ENCODE peak calls at places on chromosomes 5 and 9, in ten cellular contexts. M, N, Z, R, O, L, X, U, E and S are unnamed samples.

GRCh38 chr9:98241357-98242104 is 13.9 kb downstream of the TBC1D2 start:
- DNase-seq in M (no peak), N (no peak), Z (no peak), R (no peak), O (no peak), L (no peak), X (peak), U (no peak), E (no peak), S (no peak)

GRCh38 chr5:167813381-167813780 is 478.1 kb upstream of the WWC1 start:
- DNase-seq in M (no peak), N (peak), Z (no peak), R (no peak), O (peak), L (no peak), X (no peak), U (no peak), E (no peak), S (no peak)

GRCh38 chr5:108696951-108697715 is 50.6 kb upstream of the FER start:
- DNase-seq in M (no peak), N (no peak), Z (no peak), R (no peak), O (no peak), L (no peak), X (no peak), U (no peak), E (no peak), S (no peak)

GRCh38 chr5:65364907-65365306 is 116.8 kb downstream of the ADAMTS6 start:
- DNase-seq in M (no peak), N (no peak), Z (no peak), R (no peak), O (peak), L (no peak), X (no peak), U (no peak), E (no peak), S (no peak)

GRCh38 chr9:113543286-113544000 is 79.9 kb downstream of the RGS3 start:
- DNase-seq in M (no peak), N (no peak), Z (no peak), R (no peak), O (no peak), L (no peak), X (peak), U (no peak), E (no peak), S (no peak)

GRCh38 chr5:173518856-173519255 is 97.6 kb downstream of the BOD1 start:
- DNase-seq in M (no peak), N (no peak), Z (no peak), R (no peak), O (no peak), L (no peak), X (no peak), U (peak), E (no peak), S (no peak)

GRCh38 chr9:95313010-95313498 is 4.5 kb downstream of the FANCC start:
- DNase-seq in M (peak), N (peak), Z (no peak), R (peak), O (peak), L (no peak), X (peak), U (no peak), E (no peak), S (peak)

GRCh38 chr9:135343733-135344522 is 135.7 kb upstream of the PPP1R26 start:
- DNase-seq in M (peak), N (peak), Z (no peak), R (no peak), O (no peak), L (peak), X (peak), U (peak), E (peak), S (peak)

GRCh38 chr9:136656339-136656738 is 6.4 kb upstream of the EGFL7 start:
- DNase-seq in M (no peak), N (no peak), Z (no peak), R (no peak), O (no peak), L (no peak), X (no peak), U (no peak), E (no peak), S (no peak)

GRCh38 chr5:81232449-81233079 is 558 bp upstream of the CKMT2 start:
- DNase-seq in M (no peak), N (no peak), Z (no peak), R (peak), O (no peak), L (no peak), X (peak), U (no peak), E (no peak), S (no peak)

GRCh38 chr5:112366987-112367386 is 52.1 kb downstream of the EPB41L4A start:
- DNase-seq in M (no peak), N (no peak), Z (no peak), R (no peak), O (peak), L (no peak), X (no peak), U (no peak), E (peak), S (no peak)